ENCODE peak calls at places on chromosomes 13 and 19, in six cellular contexts. J is gastrocnemius medialis, X is ovary, V is neural progenitor cell, Q is transverse colon, A is hepatocyte. O is an unnamed sample. For H3K4me1 and H3K27me3, the result is how much of the 10 kb centered on the place peaks cover.

GRCh38 chr13:109778102-109778542 is 8.3 kb downstream of the IRS2 start:
- DNase-seq in J (no peak), X (no peak), V (peak), Q (peak), A (peak), O (no peak)

GRCh38 chr19:5934779-5935472 is 20.9 kb downstream of the CAPS start:
- DNase-seq in J (no peak), X (no peak), V (no peak), Q (no peak), A (peak), O (no peak)

GRCh38 chr13:98517576-98518310 is 59.2 kb downstream of the STK24 start:
- DNase-seq in J (no peak), X (no peak), V (no peak), Q (no peak), A (no peak), O (no peak)

GRCh38 chr19:9531933-9532332 is 6.5 kb downstream of the ZNF426 start:
- DNase-seq in J (no peak), X (no peak), V (no peak), Q (no peak), A (no peak), O (no peak)

GRCh38 chr19:6087074-6087506 is 23.2 kb downstream of the RFX2 start:
- DNase-seq in J (no peak), X (no peak), V (peak), Q (peak), A (peak), O (no peak)

GRCh38 chr19:58381460-58382220 is 810 bp upstream of the ZNF837 start:
- DNase-seq in J (no peak), X (no peak), V (no peak), Q (no peak), A (no peak), O (no peak)

GRCh38 chr13:42652642-42653415 is 78.9 kb downstream of the TNFSF11 start:
- DNase-seq in J (no peak), X (no peak), V (no peak), Q (no peak), A (no peak), O (no peak)

GRCh38 chr19:38519168-38519567 is 85.7 kb downstream of the RYR1 start:
- DNase-seq in J (no peak), X (no peak), V (no peak), Q (no peak), A (no peak), O (no peak)

GRCh38 chr13:19062801-19063200 is 118.8 kb downstream of the TUBA3C start:
- DNase-seq in J (no peak), X (no peak), V (no peak), Q (no peak), A (no peak), O (no peak)

GRCh38 chr19:38321646-38322323 is 2.1 kb downstream of the KCNK6 start:
- DNase-seq in J (no peak), X (peak), V (peak), Q (peak), A (peak), O (peak)

GRCh38 chr13:30464496-30465351 is 1.0 kb downstream of the HMGB1 start:
- DNase-seq in J (peak), X (peak), V (peak), Q (peak), A (peak), O (peak)

GRCh38 chr13:79741006-79741405 is 260.1 kb downstream of the NDFIP2 start:
- DNase-seq in J (no peak), X (peak), V (no peak), Q (no peak), A (peak), O (no peak)

GRCh38 chr13:106471957-106472543 is 63.4 kb downstream of the EFNB2 start:
- DNase-seq in J (no peak), X (no peak), V (peak), Q (peak), A (peak), O (peak)

GRCh38 chr13:39603424-39603947 is 493 bp upstream of the LHFPL6 start:
- DNase-seq in J (no peak), X (peak), V (peak), Q (peak), A (peak), O (no peak)

GRCh38 chr13:35514166-35514565 is 37.7 kb upstream of the MAB21L1 start:
- DNase-seq in J (no peak), X (no peak), V (peak), Q (no peak), A (no peak), O (no peak)

GRCh38 chr13:96025283-96025682 is 27.9 kb downstream of the UGGT2 start:
- DNase-seq in J (no peak), X (no peak), V (no peak), Q (no peak), A (no peak), O (no peak)

GRCh38 chr19:1941146-1942077 is at the start of gene CSNK1G2:
- DNase-seq in J (no peak), X (peak), V (no peak), Q (peak), A (no peak), O (no peak)

GRCh38 chr13:28494861-28495585 is at the start of gene FLT1:
- DNase-seq in J (peak), X (no peak), V (peak), Q (no peak), A (peak), O (peak)

GRCh38 chr13:27309967-27310598 is 39.5 kb downstream of the RASL11A start:
- DNase-seq in J (no peak), X (no peak), V (no peak), Q (no peak), A (no peak), O (no peak)

GRCh38 chr13:65914707-65915106 is 1315.4 kb downstream of the PCDH9 start:
- DNase-seq in J (no peak), X (no peak), V (no peak), Q (no peak), A (no peak), O (no peak)

GRCh38 chr13:44268965-44269364 is 104.7 kb upstream of the SERP2 start:
- DNase-seq in J (no peak), X (no peak), V (no peak), Q (no peak), A (no peak), O (no peak)

GRCh38 chr13:34935841-34936240 is 6.2 kb upstream of the NBEA start:
- DNase-seq in J (no peak), X (no peak), V (no peak), Q (no peak), A (no peak), O (no peak)

GRCh38 chr13:101536079-101536478 is 83.6 kb downstream of the ITGBL1 start:
- DNase-seq in J (no peak), X (no peak), V (no peak), Q (no peak), A (no peak), O (no peak)

GRCh38 chr13:59906413-59907027 is 257.2 kb downstream of the DIAPH3 start:
- DNase-seq in J (no peak), X (no peak), V (peak), Q (no peak), A (peak), O (no peak)

GRCh38 chr13:37598572-37598971 is at the start of gene POSTN:
- DNase-seq in J (no peak), X (no peak), V (no peak), Q (no peak), A (peak), O (no peak)

GRCh38 chr19:28705008-28705407 is 507.9 kb downstream of the UQCRFS1 start:
- DNase-seq in J (no peak), X (no peak), V (peak), Q (no peak), A (peak), O (no peak)

GRCh38 chr13:30679483-30680330 is 55.6 kb upstream of the ALOX5AP start:
- DNase-seq in J (no peak), X (no peak), V (peak), Q (no peak), A (peak), O (no peak)

GRCh38 chr19:47598407-47599349 is 10.3 kb upstream of the BICRA start:
- DNase-seq in J (peak), X (peak), V (peak), Q (peak), A (peak), O (no peak)

GRCh38 chr19:6272411-6272791 is 7.4 kb downstream of the MLLT1 start:
- DNase-seq in J (no peak), X (no peak), V (peak), Q (no peak), A (no peak), O (no peak)

GRCh38 chr19:18306903-18307681 is 15.8 kb downstream of the LSM4 start:
- DNase-seq in J (no peak), X (peak), V (no peak), Q (no peak), A (no peak), O (no peak)

GRCh38 chr13:79393564-79394249 is 12.3 kb downstream of the RBM26 start:
- DNase-seq in J (no peak), X (no peak), V (no peak), Q (peak), A (peak), O (no peak)

GRCh38 chr19:934197-934840 is 8.5 kb downstream of the ARID3A start:
- DNase-seq in J (no peak), X (peak), V (no peak), Q (no peak), A (no peak), O (no peak)

GRCh38 chr19:932647-933552 is 7.1 kb downstream of the ARID3A start:
- DNase-seq in J (no peak), X (peak), V (peak), Q (peak), A (no peak), O (peak)

GRCh38 chr19:931860-932646 is 6.2 kb downstream of the ARID3A start:
- DNase-seq in J (no peak), X (no peak), V (no peak), Q (no peak), A (no peak), O (no peak)

GRCh38 chr19:934865-935422 is 9.1 kb downstream of the ARID3A start:
- DNase-seq in J (peak), X (peak), V (no peak), Q (peak), A (peak), O (peak)

DNA sequence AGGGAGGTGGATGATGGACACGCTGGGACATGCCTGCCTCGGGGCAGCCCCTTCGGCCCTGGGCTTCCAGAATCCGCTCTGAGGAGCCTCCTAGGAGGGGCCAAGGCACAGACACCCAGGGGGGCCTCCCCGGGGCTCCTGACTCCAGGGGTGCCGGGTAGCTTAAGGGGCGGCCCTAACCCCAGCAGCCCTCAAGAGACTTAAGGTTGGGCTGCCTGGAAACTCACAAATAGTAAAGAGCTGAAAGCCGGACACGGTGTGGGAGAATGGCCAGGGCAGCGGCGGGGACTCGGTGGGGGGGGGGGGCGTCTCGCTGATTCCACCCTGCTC is 7.7 kb downstream of the ARID3A start:
- DNase-seq in J (no peak), X (no peak), V (no peak), Q (no peak), A (no peak), O (no peak)
- H3K4me3 ChIP-seq in J (no peak), X (no peak), V (no peak), Q (no peak), A (no peak), O (peak)

DNA sequence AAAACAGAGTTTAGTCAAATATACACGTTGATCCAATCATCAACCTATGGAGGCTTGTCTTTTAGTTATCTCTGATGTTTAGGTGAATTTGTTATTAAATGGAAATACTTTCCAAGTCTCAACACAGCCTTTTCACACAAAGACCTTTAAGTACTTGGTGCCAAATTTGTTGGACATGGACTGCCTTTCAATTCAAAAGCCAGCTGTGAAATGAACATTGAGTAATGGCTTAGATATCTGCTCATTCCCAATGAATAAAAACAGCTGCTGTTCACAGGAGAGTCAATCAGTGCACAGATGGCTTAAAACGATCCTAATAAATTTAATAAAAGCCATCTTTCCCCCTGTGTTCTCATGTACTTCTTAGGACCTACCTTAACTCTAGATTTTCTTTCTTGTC is 19.9 kb upstream of the DHRS12 start:
- DNase-seq in J (no peak), X (no peak), V (no peak), Q (no peak), A (no peak), O (no peak)
- H3K4me1 ChIP-seq in J (under half), X (under half), V (under half), Q (under half), A (under half), O (under half)

DNA sequence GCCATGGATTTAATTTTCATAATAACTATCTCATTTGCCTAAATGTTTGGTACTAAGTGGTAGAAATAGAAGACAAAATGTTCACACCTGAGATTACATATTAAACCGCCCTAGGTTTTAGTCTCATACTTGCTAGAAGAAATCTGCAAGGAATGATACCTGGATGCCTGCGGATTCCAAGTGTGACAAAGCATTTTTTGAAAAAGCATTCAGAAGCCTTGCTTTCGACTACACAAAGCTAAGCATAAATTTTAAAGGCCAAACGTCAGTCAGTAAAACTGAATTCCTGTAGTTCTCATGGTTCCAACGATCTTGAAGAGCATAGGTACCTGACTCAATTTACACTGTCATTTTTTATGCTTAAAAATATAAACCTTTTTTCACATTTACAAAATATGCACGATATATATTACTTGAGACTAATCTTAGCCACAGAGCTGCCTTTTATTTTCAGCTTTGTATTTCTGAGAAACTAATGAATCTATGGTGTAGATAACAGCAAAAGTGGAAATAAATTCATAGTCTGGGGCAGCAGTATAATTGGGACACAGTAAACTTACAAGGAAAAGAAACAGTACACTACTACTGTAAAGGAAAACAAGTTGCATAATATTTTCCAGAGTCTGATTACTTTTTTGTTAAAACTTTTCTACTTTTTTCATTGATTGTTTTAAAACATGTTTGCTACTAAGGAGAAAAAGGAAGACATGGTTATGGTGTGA is 1.2 kb upstream of the LRRC63 start:
- DNase-seq in J (no peak), X (no peak), V (no peak), Q (no peak), A (no peak), O (no peak)
- H3K27me3 ChIP-seq in J (under half), X (under half), V (under half), Q (under half), A (under half), O (under half)

DNA sequence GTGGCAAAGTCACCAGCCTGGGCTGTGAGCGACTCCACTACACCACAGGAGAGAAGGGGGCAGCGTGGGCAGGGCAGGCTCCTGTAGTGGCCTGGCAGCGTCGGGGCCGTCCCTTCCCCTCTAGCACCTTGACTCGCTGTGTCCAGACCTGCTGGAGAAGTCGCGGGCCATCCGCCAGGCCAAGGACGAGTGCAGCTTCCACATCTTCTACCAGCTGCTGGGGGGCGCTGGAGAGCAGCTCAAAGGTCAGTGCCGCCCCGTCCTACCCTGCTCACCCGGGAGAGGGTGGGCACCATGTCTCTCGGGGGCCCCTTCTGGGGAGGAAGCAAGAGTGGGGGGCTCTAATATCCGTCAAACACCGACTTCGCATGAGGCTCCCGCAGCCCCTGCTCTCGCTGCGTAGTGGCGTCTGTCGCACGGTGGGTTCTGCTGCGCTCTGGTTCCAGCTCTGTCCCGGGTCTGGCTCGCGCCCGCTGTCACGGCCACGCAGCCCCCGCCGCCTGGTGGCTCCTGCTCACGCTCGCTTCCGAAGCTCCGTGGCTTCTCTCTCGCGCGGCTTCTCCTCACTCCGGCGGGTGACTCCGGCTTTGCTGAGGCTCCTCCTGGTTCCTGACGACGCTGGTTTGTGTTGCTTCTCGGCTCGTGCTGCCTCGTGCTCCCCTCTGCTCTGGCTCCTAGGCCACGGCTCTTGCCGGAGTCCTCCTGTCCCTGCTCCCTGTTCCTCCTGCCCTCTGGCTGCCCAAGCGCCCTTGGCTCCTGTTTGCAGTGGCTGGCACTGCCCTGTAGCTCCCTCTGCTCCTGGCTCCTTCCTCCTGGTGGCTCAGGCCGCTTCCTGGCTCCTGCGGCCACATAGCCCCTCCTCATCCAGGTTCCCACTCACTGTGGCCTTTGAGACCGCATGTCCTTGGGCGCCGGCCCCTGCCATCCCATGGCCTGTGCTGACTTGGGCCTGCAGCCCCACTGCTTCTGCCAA is 27.2 kb downstream of the MYH14 start:
- DNase-seq in J (no peak), X (no peak), V (peak), Q (no peak), A (no peak), O (no peak)
- H3K4me3 ChIP-seq in J (no peak), X (no peak), V (no peak), Q (no peak), A (no peak), O (no peak)

GRCh38 chr13:74135306-74136088 is 1.3 kb upstream of the KLF12 start:
- DNase-seq in J (peak), X (peak), V (peak), Q (peak), A (peak), O (peak)
- H3K4me1 ChIP-seq in J (under half), X (under half), V (under half), Q (under half), A (under half), O (under half)

DNA sequence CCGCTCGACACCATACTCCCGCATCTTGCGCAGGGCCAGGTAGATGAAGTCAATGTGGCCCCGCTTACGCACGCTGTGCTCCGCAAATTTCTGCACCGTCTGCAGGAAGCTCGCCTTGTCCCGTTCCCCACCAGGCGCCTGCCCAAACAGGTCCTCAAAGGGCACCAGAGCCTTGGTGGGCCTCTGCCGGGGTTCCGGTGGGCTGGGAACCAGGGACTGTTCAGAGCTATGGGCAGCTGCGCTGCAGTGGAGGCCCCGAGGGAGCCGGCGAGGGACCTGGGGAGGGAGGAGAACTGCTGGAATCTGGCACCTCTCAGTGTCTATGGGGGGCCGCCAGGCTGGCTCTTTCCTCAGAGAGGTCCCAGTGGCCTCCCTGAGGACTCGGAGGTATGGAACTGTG is 8.3 kb upstream of the ZNF653 start:
- DNase-seq in J (no peak), X (no peak), V (no peak), Q (no peak), A (no peak), O (no peak)
- H3K27me3 ChIP-seq in J (under half), X (under half), V (under half), Q (under half), A (under half), O (under half)

GRCh38 chr19:15177269-15178116 is 23.3 kb downstream of the NOTCH3 start:
- DNase-seq in J (peak), X (peak), V (peak), Q (peak), A (peak), O (peak)
- H3K4me3 ChIP-seq in J (no peak), X (no peak), V (peak), Q (peak), A (no peak), O (peak)

GRCh38 chr13:46281779-46282178 is 70.1 kb downstream of the LRRC63 start:
- DNase-seq in J (no peak), X (no peak), V (no peak), Q (no peak), A (no peak), O (no peak)

GRCh38 chr13:46274094-46274698 is 62.5 kb downstream of the LRRC63 start:
- DNase-seq in J (no peak), X (no peak), V (no peak), Q (no peak), A (no peak), O (no peak)

DNA sequence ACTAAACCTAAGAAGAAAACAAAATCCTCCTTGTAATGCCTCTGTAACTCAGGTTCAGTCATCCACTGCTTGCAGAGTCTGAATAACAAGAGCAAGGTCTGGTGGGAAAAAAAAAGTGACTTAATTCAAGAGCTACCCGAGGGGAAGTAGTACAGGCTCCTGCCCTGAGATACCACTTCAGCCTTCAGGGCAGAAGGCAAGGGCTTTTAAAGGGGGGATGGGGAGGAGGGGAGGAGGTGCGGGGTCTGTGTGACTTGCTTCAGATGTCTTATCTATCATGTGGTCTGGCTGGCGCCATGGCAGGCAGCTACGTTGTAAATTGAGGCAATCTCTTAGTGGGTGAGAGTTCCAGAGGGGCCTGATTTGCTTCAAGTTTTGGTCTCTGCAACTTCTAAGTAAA is 66.7 kb downstream of the LRRC63 start:
- DNase-seq in J (no peak), X (no peak), V (peak), Q (no peak), A (peak), O (no peak)
- H3K4me1 ChIP-seq in J (under half), X (under half), V (under half), Q (under half), A (under half), O (under half)

O was measured in heart right ventricle.